ENCODE peak calls at places on chromosomes 2 and 18, in four cellular contexts. One of them, this sample, is unnamed.

GRCh38 chr2:108588070-108588668 is 53.9 kb downstream of the LIMS1 start:
- DNase-seq in ovary: no peak
- DNase-seq in GM23338: no peak
- DNase-seq in fibroblast of lung: peak; percentile 35
- DNase-seq in this sample: no peak

GRCh38 chr2:168359082-168359481 is 97.0 kb upstream of the CERS6 start:
- DNase-seq in GM23338: no peak
- DNase-seq in fibroblast of lung: no peak
- DNase-seq in ovary: no peak
- DNase-seq in this sample: no peak

GRCh38 chr2:47664817-47665216 is 118.1 kb upstream of the MSH6 start:
- DNase-seq in ovary: no peak
- DNase-seq in fibroblast of lung: no peak
- DNase-seq in GM23338: peak; percentile 62
- DNase-seq in this sample: no peak

GRCh38 chr2:143397886-143398614 is 268.8 kb downstream of the ARHGAP15 start:
- DNase-seq in GM23338: no peak
- DNase-seq in fibroblast of lung: peak; percentile 66
- DNase-seq in ovary: no peak
- DNase-seq in this sample: peak; percentile 63

GRCh38 chr2:128312411-128312810 is 6.3 kb downstream of the HS6ST1 start:
- DNase-seq in ovary: no peak
- DNase-seq in fibroblast of lung: no peak
- DNase-seq in GM23338: no peak
- DNase-seq in this sample: no peak

GRCh38 chr18:49276680-49277079 is 183.8 kb downstream of the DYM start:
- DNase-seq in GM23338: no peak
- DNase-seq in fibroblast of lung: no peak
- DNase-seq in ovary: no peak
- DNase-seq in this sample: no peak

GRCh38 chr18:41326311-41326710 is 628.7 kb upstream of the PIK3C3 start:
- DNase-seq in GM23338: no peak
- DNase-seq in ovary: no peak
- DNase-seq in fibroblast of lung: peak; percentile 95
- DNase-seq in this sample: peak; percentile 24

GRCh38 chr18:24128700-24129099 is 10.2 kb upstream of the CABYR start:
- DNase-seq in GM23338: no peak
- DNase-seq in fibroblast of lung: peak; percentile 32
- DNase-seq in ovary: no peak
- DNase-seq in this sample: peak; percentile 15

GRCh38 chr18:13371689-13372404 is 153.3 kb downstream of the LDLRAD4 start:
- DNase-seq in ovary: no peak
- DNase-seq in fibroblast of lung: no peak
- DNase-seq in GM23338: no peak
- DNase-seq in this sample: no peak

GRCh38 chr2:240347373-240347940 is 88.0 kb upstream of the GPC1 start:
- DNase-seq in ovary: no peak
- DNase-seq in GM23338: no peak
- DNase-seq in fibroblast of lung: no peak
- DNase-seq in this sample: no peak

GRCh38 chr2:174587607-174588006 is 10.0 kb downstream of the WIPF1 start:
- DNase-seq in GM23338: no peak
- DNase-seq in ovary: no peak
- DNase-seq in fibroblast of lung: no peak
- DNase-seq in this sample: peak; percentile 54

GRCh38 chr2:226447896-226448295 is 351.7 kb downstream of the IRS1 start:
- DNase-seq in fibroblast of lung: peak; percentile 82
- DNase-seq in ovary: no peak
- DNase-seq in GM23338: no peak
- DNase-seq in this sample: peak; percentile 20

GRCh38 chr2:119223521-119224390 is at the start of gene STEAP3:
- DNase-seq in GM23338: peak; percentile 86
- DNase-seq in ovary: peak; percentile 63
- DNase-seq in fibroblast of lung: peak; percentile 68
- DNase-seq in this sample: peak; percentile 67

GRCh38 chr18:47262397-47263196 is 11.1 kb upstream of the SKOR2 start:
- DNase-seq in ovary: no peak
- DNase-seq in fibroblast of lung: no peak
- DNase-seq in GM23338: peak; percentile 35
- DNase-seq in this sample: no peak
- H3K4me3 ChIP-seq in ovary: no peak overlapping the region
- H3K4me3 ChIP-seq in fibroblast of lung: no peak overlapping the region
- H3K4me3 ChIP-seq in GM23338: peak overlapping the region; percentile 91
- H3K4me3 ChIP-seq in this sample: peak overlapping the region; percentile 46

DNA sequence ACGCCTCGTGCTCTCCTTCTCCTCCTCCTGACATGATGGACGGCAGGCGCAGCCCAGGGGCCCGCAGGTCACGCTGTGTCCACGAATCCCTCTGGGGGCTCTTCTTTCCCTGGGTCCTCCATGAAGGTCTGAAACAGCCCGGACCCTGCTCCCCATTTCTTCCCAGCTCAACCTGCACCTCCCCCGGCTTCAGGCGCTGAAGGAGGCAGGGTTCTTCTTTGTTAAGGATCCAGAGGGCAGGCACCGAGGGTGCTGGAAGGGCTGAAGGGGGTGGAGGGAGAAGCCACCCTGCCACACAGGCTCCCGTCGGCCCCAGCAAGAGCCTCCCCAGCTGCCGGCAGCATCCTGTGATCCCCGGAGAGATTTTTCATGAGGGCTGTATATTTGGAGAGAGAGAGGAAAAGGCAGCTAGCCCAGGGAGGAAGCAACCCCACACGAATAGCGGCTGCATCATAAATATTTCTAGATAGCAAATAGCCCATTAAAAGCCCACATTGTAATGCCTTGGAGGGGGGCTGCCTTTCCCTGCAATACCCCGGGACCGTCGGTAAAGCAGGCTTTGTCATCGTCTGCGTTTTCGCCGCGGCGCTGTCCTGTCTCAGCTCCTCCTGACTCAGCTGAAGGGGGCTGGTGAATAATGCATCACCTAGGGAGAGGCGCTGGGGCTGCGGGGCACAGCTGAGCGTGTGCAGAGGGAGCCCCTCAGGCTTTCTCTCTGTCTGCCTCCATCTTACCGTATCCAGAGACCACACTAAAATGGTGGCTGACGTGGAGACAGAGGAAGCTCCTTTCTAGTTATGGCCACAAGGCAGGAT is 289.3 kb downstream of the SOX11 start:
- DNase-seq in GM23338: peak; percentile 53
- DNase-seq in ovary: no peak
- DNase-seq in fibroblast of lung: peak; percentile 71
- DNase-seq in this sample: no peak
- TF ChIP-seq CTCF in GM23338: no peak
- TF ChIP-seq CTCF in ovary: no peak
- TF ChIP-seq CTCF in fibroblast of lung: no peak
- TF ChIP-seq CTCF in this sample: no peak

GRCh38 chr18:11072632-11073031 is 76.7 kb downstream of the PIEZO2 start:
- DNase-seq in fibroblast of lung: no peak
- DNase-seq in GM23338: no peak
- DNase-seq in ovary: no peak
- DNase-seq in this sample: no peak

GRCh38 chr18:11081009-11081532 is 68.3 kb downstream of the PIEZO2 start:
- DNase-seq in fibroblast of lung: peak; percentile 15
- DNase-seq in ovary: no peak
- DNase-seq in GM23338: no peak
- DNase-seq in this sample: no peak

GRCh38 chr18:11078491-11078890 is 70.9 kb downstream of the PIEZO2 start:
- DNase-seq in fibroblast of lung: peak; percentile 27
- DNase-seq in GM23338: no peak
- DNase-seq in ovary: no peak
- DNase-seq in this sample: no peak

GRCh38 chr18:11074879-11075278 is 74.5 kb downstream of the PIEZO2 start:
- DNase-seq in GM23338: no peak
- DNase-seq in fibroblast of lung: no peak
- DNase-seq in ovary: no peak
- DNase-seq in this sample: no peak

DNA sequence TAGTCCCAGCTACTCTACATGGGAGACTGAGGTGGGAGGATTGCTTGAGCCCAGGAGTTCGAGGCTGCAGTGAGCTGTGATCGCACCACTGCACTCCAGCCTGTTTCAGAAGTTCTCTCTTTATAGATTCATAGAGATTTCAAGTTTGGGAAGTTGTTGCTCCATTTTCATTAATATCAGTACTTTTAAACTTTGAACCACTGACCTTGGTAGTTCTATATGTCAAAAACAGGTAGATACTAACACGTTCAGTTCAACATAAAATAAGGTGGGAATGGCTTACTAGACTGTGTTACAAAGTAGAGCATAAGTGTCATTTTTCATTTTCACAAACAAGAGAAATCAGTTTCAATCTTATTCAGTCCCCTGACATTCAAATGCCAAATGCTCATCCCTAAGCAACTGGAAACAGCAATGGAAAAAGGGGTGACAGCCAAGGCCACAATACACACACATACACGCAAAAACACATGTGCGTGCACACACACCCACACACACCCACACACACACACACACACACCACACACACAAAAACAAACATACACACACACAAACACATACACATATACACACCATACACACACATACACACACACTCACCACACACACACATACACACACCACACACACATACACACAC is 71.7 kb downstream of the PIEZO2 start:
- DNase-seq in fibroblast of lung: no peak
- DNase-seq in ovary: no peak
- DNase-seq in GM23338: no peak
- DNase-seq in this sample: no peak
- H3K4me3 ChIP-seq in fibroblast of lung: no peak overlapping the region
- H3K4me3 ChIP-seq in ovary: no peak overlapping the region
- H3K4me3 ChIP-seq in GM23338: no peak overlapping the region
- H3K4me3 ChIP-seq in this sample: no peak overlapping the region

GRCh38 chr18:77749189-77749588 is 499.5 kb downstream of the GALR1 start:
- DNase-seq in fibroblast of lung: no peak
- DNase-seq in GM23338: peak; percentile 62
- DNase-seq in ovary: no peak
- DNase-seq in this sample: no peak
- TF ChIP-seq CTCF in fibroblast of lung: no peak
- TF ChIP-seq CTCF in GM23338: peak; percentile 66
- TF ChIP-seq CTCF in ovary: no peak
- TF ChIP-seq CTCF in this sample: no peak

GRCh38 chr2:55112229-55113016 is 62.2 kb upstream of the RTN4 start:
- DNase-seq in fibroblast of lung: peak; percentile 82
- DNase-seq in GM23338: no peak
- DNase-seq in ovary: peak; percentile 88
- DNase-seq in this sample: peak; percentile 86
- H3K4me3 ChIP-seq in fibroblast of lung: peak overlapping the region; percentile 4
- H3K4me3 ChIP-seq in GM23338: no peak overlapping the region
- H3K4me3 ChIP-seq in ovary: no peak overlapping the region
- H3K4me3 ChIP-seq in this sample: no peak overlapping the region

GRCh38 chr2:95382128-95382645 is 20.3 kb upstream of the FAHD2A start:
- DNase-seq in GM23338: no peak
- DNase-seq in fibroblast of lung: no peak
- DNase-seq in ovary: no peak
- DNase-seq in this sample: no peak
- TF ChIP-seq CTCF in GM23338: no peak
- TF ChIP-seq CTCF in fibroblast of lung: no peak
- TF ChIP-seq CTCF in ovary: no peak
- TF ChIP-seq CTCF in this sample: no peak

This sample was measured in foreskin fibroblast.